ENCODE peak calls at places on chromosomes 13 and 19, in nine cellular contexts. One of them, this sample, is unnamed.

GRCh38 chr13:32045963-32046785 is 14.6 kb downstream of the FRY start:
- DNase-seq in cardiac muscle cell: peak
- DNase-seq in uterus: peak
- DNase-seq in A549: no peak
- DNase-seq in foreskin keratinocyte: peak
- DNase-seq in ascending aorta: no peak
- DNase-seq in mesendoderm: peak
- DNase-seq in small intestine: peak
- DNase-seq in tibial artery: no peak
- DNase-seq in this sample: no peak

GRCh38 chr13:35857769-35858168 is 273.4 kb downstream of the DCLK1 start:
- DNase-seq in cardiac muscle cell: peak
- DNase-seq in uterus: no peak
- DNase-seq in A549: no peak
- DNase-seq in foreskin keratinocyte: no peak
- DNase-seq in ascending aorta: no peak
- DNase-seq in mesendoderm: peak
- DNase-seq in small intestine: no peak
- DNase-seq in tibial artery: no peak
- DNase-seq in this sample: no peak

GRCh38 chr13:20408181-20408580 is 117.5 kb downstream of the CRYL1 start:
- DNase-seq in cardiac muscle cell: no peak
- DNase-seq in uterus: no peak
- DNase-seq in A549: no peak
- DNase-seq in foreskin keratinocyte: no peak
- DNase-seq in ascending aorta: no peak
- DNase-seq in mesendoderm: no peak
- DNase-seq in small intestine: no peak
- DNase-seq in tibial artery: no peak
- DNase-seq in this sample: no peak

GRCh38 chr19:8458380-8458779 is 13.6 kb downstream of the HNRNPM start:
- DNase-seq in cardiac muscle cell: no peak
- DNase-seq in uterus: no peak
- DNase-seq in A549: no peak
- DNase-seq in foreskin keratinocyte: no peak
- DNase-seq in ascending aorta: no peak
- DNase-seq in mesendoderm: no peak
- DNase-seq in small intestine: peak
- DNase-seq in tibial artery: no peak
- DNase-seq in this sample: no peak

GRCh38 chr19:2611483-2612464 is 90.7 kb downstream of the GNG7 start:
- DNase-seq in cardiac muscle cell: no peak
- DNase-seq in uterus: no peak
- DNase-seq in A549: no peak
- DNase-seq in foreskin keratinocyte: no peak
- DNase-seq in ascending aorta: no peak
- DNase-seq in mesendoderm: no peak
- DNase-seq in small intestine: no peak
- DNase-seq in tibial artery: peak
- DNase-seq in this sample: no peak

GRCh38 chr19:1649706-1650626 is 2.4 kb downstream of the TCF3 start:
- DNase-seq in cardiac muscle cell: no peak
- DNase-seq in uterus: no peak
- DNase-seq in A549: no peak
- DNase-seq in foreskin keratinocyte: no peak
- DNase-seq in ascending aorta: no peak
- DNase-seq in mesendoderm: no peak
- DNase-seq in small intestine: no peak
- DNase-seq in tibial artery: no peak
- DNase-seq in this sample: no peak

GRCh38 chr19:34260771-34261173 is 6.4 kb downstream of the GARRE1 start:
- DNase-seq in cardiac muscle cell: peak
- DNase-seq in uterus: no peak
- DNase-seq in A549: no peak
- DNase-seq in foreskin keratinocyte: no peak
- DNase-seq in ascending aorta: no peak
- DNase-seq in mesendoderm: peak
- DNase-seq in small intestine: no peak
- DNase-seq in tibial artery: no peak
- DNase-seq in this sample: no peak

GRCh38 chr19:52685811-52686210 is 47.7 kb upstream of the ZNF83 start:
- DNase-seq in cardiac muscle cell: no peak
- DNase-seq in uterus: no peak
- DNase-seq in A549: no peak
- DNase-seq in foreskin keratinocyte: no peak
- DNase-seq in ascending aorta: no peak
- DNase-seq in mesendoderm: no peak
- DNase-seq in small intestine: no peak
- DNase-seq in tibial artery: no peak
- DNase-seq in this sample: no peak

GRCh38 chr19:55494172-55494761 is 6.0 kb downstream of the SSC5D start:
- DNase-seq in cardiac muscle cell: peak
- DNase-seq in uterus: peak
- DNase-seq in A549: no peak
- DNase-seq in foreskin keratinocyte: no peak
- DNase-seq in ascending aorta: no peak
- DNase-seq in mesendoderm: no peak
- DNase-seq in small intestine: no peak
- DNase-seq in tibial artery: peak
- DNase-seq in this sample: no peak

GRCh38 chr19:57665261-57665806 is 3.4 kb upstream of the ZSCAN4 start:
- DNase-seq in cardiac muscle cell: no peak
- DNase-seq in uterus: no peak
- DNase-seq in A549: no peak
- DNase-seq in foreskin keratinocyte: no peak
- DNase-seq in ascending aorta: no peak
- DNase-seq in mesendoderm: no peak
- DNase-seq in small intestine: no peak
- DNase-seq in tibial artery: no peak
- DNase-seq in this sample: peak

GRCh38 chr19:46730595-46730994 is 13.7 kb upstream of the PRKD2 start:
- DNase-seq in cardiac muscle cell: no peak
- DNase-seq in uterus: no peak
- DNase-seq in A549: no peak
- DNase-seq in foreskin keratinocyte: no peak
- DNase-seq in ascending aorta: no peak
- DNase-seq in mesendoderm: no peak
- DNase-seq in small intestine: no peak
- DNase-seq in tibial artery: no peak
- DNase-seq in this sample: no peak

GRCh38 chr13:98172570-98173405 is 4.3 kb downstream of the RNF113B start:
- DNase-seq in cardiac muscle cell: peak
- DNase-seq in uterus: no peak
- DNase-seq in A549: no peak
- DNase-seq in foreskin keratinocyte: no peak
- DNase-seq in ascending aorta: no peak
- DNase-seq in mesendoderm: no peak
- DNase-seq in small intestine: no peak
- DNase-seq in tibial artery: no peak
- DNase-seq in this sample: no peak

GRCh38 chr13:84686458-84686857 is 804.2 kb upstream of the SLITRK1 start:
- DNase-seq in cardiac muscle cell: no peak
- DNase-seq in uterus: no peak
- DNase-seq in A549: no peak
- DNase-seq in foreskin keratinocyte: no peak
- DNase-seq in ascending aorta: no peak
- DNase-seq in mesendoderm: no peak
- DNase-seq in small intestine: peak
- DNase-seq in tibial artery: no peak
- DNase-seq in this sample: no peak

GRCh38 chr13:109977212-109977968 is 191.0 kb upstream of the IRS2 start:
- DNase-seq in cardiac muscle cell: no peak
- DNase-seq in uterus: no peak
- DNase-seq in A549: no peak
- DNase-seq in foreskin keratinocyte: no peak
- DNase-seq in ascending aorta: no peak
- DNase-seq in mesendoderm: no peak
- DNase-seq in small intestine: no peak
- DNase-seq in tibial artery: no peak
- DNase-seq in this sample: no peak

GRCh38 chr19:19406878-19407639 is 1.6 kb downstream of the GATAD2A start:
- DNase-seq in cardiac muscle cell: peak
- DNase-seq in uterus: no peak
- DNase-seq in A549: no peak
- DNase-seq in foreskin keratinocyte: peak
- DNase-seq in ascending aorta: no peak
- DNase-seq in mesendoderm: no peak
- DNase-seq in small intestine: peak
- DNase-seq in tibial artery: no peak
- DNase-seq in this sample: no peak

GRCh38 chr19:57664269-57665127 is 4.2 kb upstream of the ZSCAN4 start:
- DNase-seq in cardiac muscle cell: peak
- DNase-seq in uterus: peak
- DNase-seq in A549: peak
- DNase-seq in foreskin keratinocyte: no peak
- DNase-seq in ascending aorta: no peak
- DNase-seq in mesendoderm: peak
- DNase-seq in small intestine: peak
- DNase-seq in tibial artery: no peak
- DNase-seq in this sample: no peak

GRCh38 chr13:52969373-52969772 is 59.2 kb upstream of the OLFM4 start:
- DNase-seq in cardiac muscle cell: no peak
- DNase-seq in uterus: no peak
- DNase-seq in A549: no peak
- DNase-seq in foreskin keratinocyte: no peak
- DNase-seq in ascending aorta: no peak
- DNase-seq in mesendoderm: no peak
- DNase-seq in small intestine: no peak
- DNase-seq in tibial artery: no peak
- DNase-seq in this sample: peak

GRCh38 chr13:107170270-107170931 is 602.5 kb upstream of the ARGLU1 start:
- DNase-seq in cardiac muscle cell: no peak
- DNase-seq in uterus: no peak
- DNase-seq in A549: no peak
- DNase-seq in foreskin keratinocyte: no peak
- DNase-seq in ascending aorta: no peak
- DNase-seq in mesendoderm: no peak
- DNase-seq in small intestine: no peak
- DNase-seq in tibial artery: no peak
- DNase-seq in this sample: no peak

GRCh38 chr19:18045307-18046013 is 37.5 kb downstream of the ARRDC2 start:
- DNase-seq in cardiac muscle cell: no peak
- DNase-seq in uterus: no peak
- DNase-seq in A549: no peak
- DNase-seq in foreskin keratinocyte: no peak
- DNase-seq in ascending aorta: no peak
- DNase-seq in mesendoderm: no peak
- DNase-seq in small intestine: no peak
- DNase-seq in tibial artery: no peak
- DNase-seq in this sample: no peak
- H3K27ac ChIP-seq in cardiac muscle cell: no peak
- H3K27ac ChIP-seq in uterus: peak
- H3K27ac ChIP-seq in A549: peak
- H3K27ac ChIP-seq in foreskin keratinocyte: peak
- H3K27ac ChIP-seq in ascending aorta: peak
- H3K27ac ChIP-seq in mesendoderm: no peak
- H3K27ac ChIP-seq in small intestine: no peak
- H3K27ac ChIP-seq in tibial artery: peak
- H3K27ac ChIP-seq in this sample: peak

DNA sequence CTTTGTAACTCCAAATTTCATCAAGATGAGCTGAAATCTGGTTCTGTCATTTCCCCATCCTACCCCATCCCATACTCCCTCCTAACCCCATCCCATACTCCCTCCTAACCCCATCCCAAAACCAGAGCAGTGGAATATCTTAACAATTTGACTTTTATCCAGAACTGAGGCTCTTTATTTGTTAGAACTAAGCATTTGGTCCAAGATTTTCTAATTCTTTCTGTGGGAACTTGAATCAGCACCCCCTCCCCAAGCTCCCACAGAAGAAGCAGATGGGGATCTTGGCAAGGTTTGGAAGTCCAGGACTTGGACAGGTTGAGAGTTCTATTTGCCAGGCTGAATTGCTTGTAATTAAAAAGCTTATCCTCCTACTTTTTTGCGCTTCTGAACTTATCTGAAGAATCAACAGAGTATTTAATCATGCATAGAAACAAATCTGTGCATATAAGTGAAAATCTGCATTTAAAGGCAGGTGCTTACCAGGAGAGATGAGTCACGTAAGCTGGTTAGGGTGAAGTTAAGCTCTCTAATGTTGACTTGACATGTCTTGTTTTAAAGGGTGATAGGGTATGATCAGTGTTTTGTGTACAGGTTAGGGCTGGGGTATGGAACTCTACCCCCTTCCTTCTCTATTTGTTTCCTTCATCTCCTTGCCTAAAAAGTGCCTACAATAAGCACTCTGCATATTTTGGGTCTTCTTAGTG is 111.2 kb downstream of the COG6 start:
- DNase-seq in cardiac muscle cell: no peak
- DNase-seq in uterus: peak
- DNase-seq in A549: no peak
- DNase-seq in foreskin keratinocyte: peak
- DNase-seq in ascending aorta: no peak
- DNase-seq in mesendoderm: no peak
- DNase-seq in small intestine: no peak
- DNase-seq in tibial artery: no peak
- DNase-seq in this sample: peak
- H3K27ac ChIP-seq in cardiac muscle cell: no peak
- H3K27ac ChIP-seq in uterus: peak
- H3K27ac ChIP-seq in A549: no peak
- H3K27ac ChIP-seq in foreskin keratinocyte: no peak
- H3K27ac ChIP-seq in ascending aorta: no peak
- H3K27ac ChIP-seq in mesendoderm: no peak
- H3K27ac ChIP-seq in small intestine: no peak
- H3K27ac ChIP-seq in tibial artery: no peak
- H3K27ac ChIP-seq in this sample: peak

DNA sequence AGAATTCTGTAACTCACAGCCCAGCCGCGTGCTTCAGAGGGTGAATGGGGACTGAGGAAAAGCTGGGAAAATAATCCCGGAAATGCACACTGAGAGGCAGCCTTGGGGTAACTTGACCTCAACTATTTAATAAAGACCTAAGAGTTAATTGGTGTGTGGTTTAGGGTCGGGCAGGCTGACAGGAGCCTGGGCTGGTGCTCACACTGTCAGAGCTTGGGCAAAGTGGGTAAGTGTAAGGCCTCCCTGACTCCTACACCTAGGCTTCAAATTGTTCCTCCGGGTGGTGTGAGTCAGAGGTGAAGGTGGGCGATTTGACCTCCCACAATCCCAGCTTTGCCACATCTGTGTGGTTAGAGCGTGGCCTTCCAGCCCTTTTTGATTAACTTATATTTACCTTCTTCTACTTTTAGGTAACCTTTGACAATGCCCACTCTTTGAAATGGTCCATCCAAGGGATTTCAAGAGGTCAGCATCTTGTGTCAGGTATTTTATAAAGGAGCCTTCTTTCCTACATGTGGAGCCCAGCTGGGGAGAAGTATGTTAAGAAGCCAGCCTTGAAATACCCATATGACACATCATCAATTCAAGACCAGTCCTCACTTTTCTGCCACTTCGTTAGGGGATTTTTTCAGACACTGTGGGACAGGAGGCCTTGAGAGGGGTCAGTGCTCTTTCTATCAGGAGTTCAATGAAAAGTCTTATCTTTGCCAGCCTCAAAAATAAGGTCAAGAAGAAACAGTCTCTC is 114.2 kb downstream of the NUFIP1 start:
- DNase-seq in cardiac muscle cell: no peak
- DNase-seq in uterus: no peak
- DNase-seq in A549: no peak
- DNase-seq in foreskin keratinocyte: no peak
- DNase-seq in ascending aorta: no peak
- DNase-seq in mesendoderm: no peak
- DNase-seq in small intestine: no peak
- DNase-seq in tibial artery: no peak
- DNase-seq in this sample: no peak
- H3K27ac ChIP-seq in cardiac muscle cell: no peak
- H3K27ac ChIP-seq in uterus: no peak
- H3K27ac ChIP-seq in A549: no peak
- H3K27ac ChIP-seq in foreskin keratinocyte: no peak
- H3K27ac ChIP-seq in ascending aorta: no peak
- H3K27ac ChIP-seq in mesendoderm: no peak
- H3K27ac ChIP-seq in small intestine: no peak
- H3K27ac ChIP-seq in tibial artery: no peak
- H3K27ac ChIP-seq in this sample: no peak

GRCh38 chr13:41766439-41766838 is 194.5 kb downstream of the VWA8 start:
- DNase-seq in cardiac muscle cell: no peak
- DNase-seq in uterus: no peak
- DNase-seq in A549: no peak
- DNase-seq in foreskin keratinocyte: no peak
- DNase-seq in ascending aorta: no peak
- DNase-seq in mesendoderm: no peak
- DNase-seq in small intestine: no peak
- DNase-seq in tibial artery: no peak
- DNase-seq in this sample: no peak
- H3K27ac ChIP-seq in cardiac muscle cell: peak
- H3K27ac ChIP-seq in uterus: peak
- H3K27ac ChIP-seq in A549: no peak
- H3K27ac ChIP-seq in foreskin keratinocyte: no peak
- H3K27ac ChIP-seq in ascending aorta: no peak
- H3K27ac ChIP-seq in mesendoderm: no peak
- H3K27ac ChIP-seq in small intestine: no peak
- H3K27ac ChIP-seq in tibial artery: no peak
- H3K27ac ChIP-seq in this sample: no peak

This sample was measured in caudate nucleus.